ENCODE peak calls at places on chromosome 7, in six cellular contexts. I, N, D, M, G and B are unnamed samples. For H3K4me1, the result is how much of the 10 kb centered on the place peaks cover.

GRCh38 chr7:138465046-138465445 is 5.0 kb downstream of the TRIM24 start:
- DNase-seq in M (no peak), D (no peak), G (no peak), I (no peak), N (no peak), B (no peak)

GRCh38 chr7:80807166-80807900 is 111.5 kb downstream of the SEMA3C start:
- DNase-seq in G (no peak), N (peak), M (no peak), D (no peak), I (no peak), B (no peak)

GRCh38 chr7:9201928-9202327 is 768.5 kb downstream of the NXPH1 start:
- DNase-seq in D (no peak), I (no peak), M (no peak), G (no peak), N (no peak), B (no peak)

GRCh38 chr7:49400891-49401550 is 372.4 kb upstream of the VWC2 start:
- DNase-seq in M (no peak), G (no peak), N (no peak), I (no peak), D (no peak), B (no peak)

GRCh38 chr7:17532861-17533404 is 234.5 kb downstream of the AHR start:
- DNase-seq in D (no peak), I (no peak), N (no peak), M (no peak), G (no peak), B (no peak)

GRCh38 chr7:24576171-24577052 is 3.2 kb downstream of the PALS2 start:
- DNase-seq in N (peak), M (no peak), G (no peak), I (peak), D (no peak), B (no peak)

GRCh38 chr7:28688651-28689050 is 269.5 kb downstream of the TRIL start:
- DNase-seq in G (peak), M (no peak), D (no peak), I (no peak), N (no peak), B (no peak)

GRCh38 chr7:27901028-27901760 is 161.2 kb downstream of the TAX1BP1 start:
- DNase-seq in I (peak), D (no peak), G (no peak), M (no peak), N (no peak), B (no peak)

GRCh38 chr7:67803789-67804188 is 807.2 kb downstream of the TYW1 start:
- DNase-seq in M (no peak), D (no peak), I (no peak), N (no peak), G (no peak), B (no peak)

GRCh38 chr7:106866298-106867281 is 1.5 kb downstream of the PIK3CG start:
- DNase-seq in I (no peak), D (no peak), N (no peak), G (no peak), M (no peak), B (no peak)

GRCh38 chr7:151404216-151405011 is 5.4 kb downstream of the WDR86 start:
- DNase-seq in N (no peak), G (no peak), M (no peak), I (no peak), D (peak), B (peak)

GRCh38 chr7:945147-945555 is 9.3 kb downstream of the ADAP1 start:
- DNase-seq in D (peak), M (no peak), G (no peak), N (no peak), I (no peak), B (no peak)

GRCh38 chr7:51369746-51370145 is 53.1 kb upstream of the COBL start:
- DNase-seq in M (no peak), N (no peak), D (no peak), I (peak), G (no peak), B (no peak)

GRCh38 chr7:135367114-135367513 is 133.5 kb downstream of the STRA8 start:
- DNase-seq in M (no peak), D (no peak), I (no peak), N (no peak), G (no peak), B (no peak)

GRCh38 chr7:115825736-115826135 is 204.8 kb downstream of the TFEC start:
- DNase-seq in M (no peak), G (no peak), D (no peak), N (no peak), I (no peak), B (no peak)

DNA sequence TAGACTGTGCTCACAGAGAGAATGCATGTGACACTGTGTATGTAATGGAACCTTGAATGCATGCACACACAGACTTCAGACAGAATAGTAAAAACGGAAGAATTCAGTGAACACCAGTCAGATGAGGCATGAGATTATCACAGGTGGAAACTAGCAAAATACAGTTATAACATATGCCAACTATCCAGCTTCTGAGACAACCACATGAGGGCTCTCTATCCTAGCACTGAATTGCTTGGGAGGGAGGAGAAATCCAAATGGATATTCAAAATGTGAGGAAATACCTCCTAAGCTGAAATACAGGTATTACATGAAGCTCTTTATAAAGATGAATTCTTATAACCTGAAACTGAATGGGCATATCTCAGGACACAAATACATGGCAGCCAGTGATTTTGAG is 30.6 kb downstream of the GARS1 start:
- DNase-seq in G (no peak), M (no peak), D (no peak), N (no peak), I (no peak), B (no peak)
- TF ChIP-seq CTCF in G (peak), M (no peak), D (no peak), N (no peak), I (no peak), B (no peak)

GRCh38 chr7:66751945-66752344 is 11.4 kb downstream of the RABGEF1 start:
- DNase-seq in G (no peak), N (no peak), I (no peak), D (no peak), M (no peak), B (no peak)
- H3K4me1 ChIP-seq in G (under half), N (under half), I (under half), D (under half), M (under half), B (under half)

GRCh38 chr7:142586611-142587010 is 162.7 kb upstream of the PRSS1 start:
- DNase-seq in I (no peak), M (no peak), G (no peak), D (no peak), N (no peak), B (no peak)

GRCh38 chr7:142590077-142590476 is 159.2 kb upstream of the PRSS1 start:
- DNase-seq in I (no peak), G (no peak), M (no peak), D (no peak), N (no peak), B (no peak)

GRCh38 chr7:142585425-142585824 is 163.8 kb upstream of the PRSS1 start:
- DNase-seq in M (no peak), D (no peak), N (no peak), I (no peak), G (no peak), B (no peak)

GRCh38 chr7:142584765-142585164 is 164.5 kb upstream of the PRSS1 start:
- DNase-seq in D (no peak), I (no peak), G (no peak), M (no peak), N (no peak), B (no peak)

DNA sequence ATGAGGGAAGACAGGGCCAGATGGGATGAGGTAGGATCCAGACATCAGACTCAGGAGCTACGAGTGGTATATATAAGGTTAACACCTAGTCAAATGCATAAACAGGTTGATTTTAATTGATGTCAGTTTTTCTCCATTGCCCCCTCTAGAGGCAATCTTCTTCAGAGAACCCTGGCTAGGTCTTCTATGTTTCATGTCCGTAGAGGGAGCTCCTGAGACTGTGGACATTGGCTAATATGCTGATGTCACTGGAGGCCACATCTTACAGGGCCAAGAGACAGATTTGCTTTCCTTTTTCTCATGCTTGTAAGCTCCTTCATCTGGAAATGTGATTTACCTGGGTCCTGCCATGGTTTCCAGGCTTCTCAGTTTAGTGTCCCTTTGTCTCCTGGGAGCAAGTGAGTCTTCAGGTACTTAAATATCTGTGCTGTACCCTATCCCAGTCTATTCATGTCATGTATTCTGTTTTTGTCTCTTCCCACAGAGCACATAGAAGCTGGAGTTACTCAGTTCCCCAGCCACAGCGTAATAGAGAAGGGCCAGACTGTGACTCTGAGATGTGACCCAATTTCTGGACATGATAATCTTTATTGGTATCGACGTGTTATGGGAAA is 161.6 kb upstream of the PRSS1 start:
- DNase-seq in D (no peak), G (no peak), I (peak), N (peak), M (no peak), B (no peak)
- TF ChIP-seq CTCF in D (peak), G (peak), I (peak), N (peak), M (no peak), B (no peak)

DNA sequence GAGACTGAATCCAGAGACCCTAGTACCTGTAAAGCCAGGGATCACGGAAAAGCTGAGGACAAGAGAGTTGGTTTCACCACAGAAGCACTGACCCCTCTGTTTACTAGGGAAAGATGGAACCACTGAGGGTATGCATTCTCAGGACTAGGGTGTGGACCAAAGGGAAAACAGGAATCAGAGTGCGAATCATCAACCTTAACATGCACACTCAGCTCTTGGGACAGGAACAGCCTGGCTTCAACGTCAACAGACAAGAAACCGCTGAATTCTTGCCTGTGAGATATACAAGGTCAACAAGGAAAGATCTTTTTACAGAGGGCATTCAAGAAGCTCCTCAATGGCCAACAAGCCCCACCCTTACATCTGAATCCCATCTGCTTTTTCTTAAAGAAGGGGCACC is 14.9 kb downstream of the TNRC18 start:
- DNase-seq in G (no peak), N (no peak), I (no peak), M (no peak), D (no peak), B (no peak)
- H3K4me1 ChIP-seq in G (under half), N (under half), I (under half), M (under half), D (under half), B (under half)

GRCh38 chr7:64174941-64175340 is 32.1 kb upstream of the ZNF735 start:
- DNase-seq in I (no peak), G (no peak), D (no peak), N (no peak), M (no peak), B (no peak)
- TF ChIP-seq CTCF in I (no peak), G (no peak), D (no peak), N (no peak), M (no peak), B (no peak)

DNA sequence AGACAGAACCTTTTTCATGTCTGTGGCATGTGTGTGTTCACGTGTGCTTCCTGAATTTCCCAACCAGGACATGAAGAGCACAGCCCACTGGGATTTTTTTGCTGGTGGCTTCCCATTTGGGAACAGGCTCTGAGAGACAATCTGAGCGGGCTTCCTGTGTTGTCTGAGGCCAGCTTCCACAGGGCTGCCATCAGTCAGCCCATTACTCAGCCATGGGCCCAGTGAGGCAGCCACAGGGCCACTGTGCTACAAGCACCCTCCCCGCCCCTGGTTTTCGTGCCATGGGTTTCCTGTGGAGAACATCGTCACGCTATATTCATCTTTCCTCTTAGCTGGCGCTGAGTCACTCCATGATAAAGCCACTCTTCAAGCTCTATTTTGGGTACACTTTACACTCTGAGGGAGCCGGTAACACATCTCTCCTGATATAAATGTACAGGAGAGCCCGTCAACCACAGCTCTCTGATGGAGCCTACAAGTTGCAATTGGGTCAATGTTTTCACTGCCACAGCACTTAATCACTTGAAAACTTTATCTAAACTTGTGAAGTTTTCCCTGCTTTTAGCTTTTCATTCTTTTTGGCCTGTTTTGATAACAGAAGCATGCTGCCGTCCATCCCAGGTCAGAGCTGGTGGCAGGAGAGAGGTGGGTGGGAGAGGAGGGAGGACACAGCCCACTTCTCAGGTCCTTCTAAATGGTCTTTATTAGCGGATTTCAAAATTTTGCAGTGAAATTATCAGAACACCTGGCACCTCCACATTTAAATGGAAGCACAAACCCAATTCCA is 96.9 kb downstream of the HIPK2 start:
- DNase-seq in D (peak), M (peak), I (peak), N (peak), G (peak), B (peak)
- H3K4me1 ChIP-seq in D (under half), M (under half), I (under half), N (under half), G (half or more), B (half or more)